ENCODE peak calls at places on chromosomes 13 and 19, in five cellular contexts. B is DND-41, P is upper lobe of right lung, L is hepatocyte, F is adrenal gland. G is an unnamed sample.

GRCh38 chr19:51422053-51422448 is 4.6 kb upstream of the SIGLEC10 start:
- DNase-seq in B (peak), P (peak), L (peak), F (peak), G (peak)

GRCh38 chr19:50500060-50500752 is 10.8 kb downstream of the JOSD2 start:
- DNase-seq in B (no peak), P (no peak), L (peak), F (no peak), G (peak)

GRCh38 chr19:12841094-12841493 is 2.8 kb downstream of the MAST1 start:
- DNase-seq in B (no peak), P (peak), L (peak), F (peak), G (peak)

GRCh38 chr19:50384685-50385535 is 763 bp downstream of the POLD1 start:
- DNase-seq in B (no peak), P (peak), L (no peak), F (no peak), G (peak)

GRCh38 chr13:33519561-33520479 is 234.3 kb upstream of the STARD13 start:
- DNase-seq in B (no peak), P (no peak), L (no peak), F (no peak), G (no peak)

GRCh38 chr13:106173346-106173745 is 362.1 kb downstream of the EFNB2 start:
- DNase-seq in B (no peak), P (no peak), L (no peak), F (no peak), G (no peak)

GRCh38 chr13:36919833-36920611 is at the start of gene SMAD9:
- DNase-seq in B (no peak), P (peak), L (peak), F (peak), G (peak)

GRCh38 chr19:31383553-31383952 is 34.3 kb upstream of the TSHZ3 start:
- DNase-seq in B (no peak), P (no peak), L (no peak), F (no peak), G (no peak)

GRCh38 chr19:11202488-11203193 is 5.3 kb upstream of the KANK2 start:
- DNase-seq in B (no peak), P (no peak), L (no peak), F (no peak), G (no peak)

GRCh38 chr19:49119411-49120324 is at the start of gene PPFIA3:
- DNase-seq in B (no peak), P (peak), L (peak), F (peak), G (peak)

GRCh38 chr19:13420780-13421179 is 85.5 kb downstream of the CACNA1A start:
- DNase-seq in B (no peak), P (no peak), L (no peak), F (no peak), G (peak)

GRCh38 chr19:14434543-14435319 is 1.6 kb downstream of the PKN1 start:
- DNase-seq in B (no peak), P (peak), L (peak), F (peak), G (no peak)

GRCh38 chr13:49810464-49810824 is 18.0 kb upstream of the KPNA3 start:
- DNase-seq in B (no peak), P (no peak), L (peak), F (no peak), G (no peak)

DNA sequence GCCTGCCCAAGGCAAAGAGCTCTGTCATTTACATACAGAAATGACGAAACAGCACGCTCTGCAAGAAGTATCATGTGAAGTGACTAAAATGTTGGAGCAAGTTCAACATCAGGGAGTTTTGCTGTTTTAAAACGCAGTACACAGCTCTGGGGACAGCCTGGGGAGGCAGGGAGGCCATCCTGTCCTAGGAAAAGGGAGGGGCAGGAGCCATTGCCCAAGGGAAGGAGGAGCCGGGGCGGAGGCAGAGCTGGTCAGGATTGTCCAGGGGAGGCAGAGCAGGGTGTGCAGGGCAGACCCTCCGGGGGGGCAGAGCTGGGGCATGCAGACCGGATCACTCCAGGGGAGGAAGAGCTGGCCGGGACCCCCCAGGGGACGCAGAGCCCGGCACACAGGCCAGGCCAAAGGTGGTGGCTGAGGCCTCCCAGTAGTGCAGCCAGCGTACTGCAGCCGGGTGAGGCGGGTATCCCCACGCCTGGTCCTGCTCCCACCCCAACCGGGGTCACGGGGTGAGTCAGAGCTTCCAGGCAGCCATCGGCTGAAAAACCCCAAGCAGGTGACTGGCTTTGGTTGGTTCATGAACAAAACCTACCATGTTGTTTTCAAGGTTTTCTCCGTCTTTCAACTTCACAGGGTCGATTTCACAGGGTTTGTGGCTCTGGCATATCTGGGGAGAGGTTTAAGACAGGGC is 41.9 kb upstream of the C13orf46 start:
- DNase-seq in B (no peak), P (peak), L (no peak), F (no peak), G (no peak)
- H3K27ac ChIP-seq in B (no peak), P (no peak), L (no peak), F (no peak), G (no peak)

GRCh38 chr13:30115257-30115600 is 192.1 kb downstream of the KATNAL1 start:
- DNase-seq in B (no peak), P (no peak), L (no peak), F (no peak), G (no peak)

GRCh38 chr13:30112602-30113435 is 194.5 kb downstream of the KATNAL1 start:
- DNase-seq in B (peak), P (peak), L (peak), F (peak), G (peak)

GRCh38 chr13:30114586-30115256 is 192.6 kb downstream of the KATNAL1 start:
- DNase-seq in B (peak), P (peak), L (peak), F (peak), G (peak)

GRCh38 chr13:30113983-30114491 is 193.3 kb downstream of the KATNAL1 start:
- DNase-seq in B (no peak), P (no peak), L (peak), F (peak), G (peak)

DNA sequence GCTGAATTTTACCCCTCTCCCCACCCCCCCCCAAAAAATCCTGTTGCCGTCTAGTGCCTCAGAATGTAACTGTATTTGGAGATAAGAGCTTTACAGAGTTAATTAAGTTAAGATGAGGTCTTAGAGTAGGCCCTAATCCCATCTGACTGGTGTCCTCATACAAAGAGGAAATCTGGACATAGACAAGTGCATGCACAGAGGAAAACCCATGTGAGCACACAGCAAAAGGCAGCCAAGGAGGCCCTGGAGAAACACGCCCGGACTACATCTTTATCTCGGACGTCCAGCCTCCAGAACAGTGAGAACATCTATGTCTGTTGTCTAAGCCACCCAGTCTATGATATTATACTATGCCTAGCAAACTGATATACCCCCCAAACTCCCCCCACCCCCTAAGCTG is 193.8 kb downstream of the KATNAL1 start:
- DNase-seq in B (no peak), P (no peak), L (no peak), F (no peak), G (no peak)
- H3K27ac ChIP-seq in B (peak), P (peak), L (peak), F (no peak), G (no peak)

GRCh38 chr13:101673360-101674105 is 221.1 kb downstream of the ITGBL1 start:
- DNase-seq in B (no peak), P (no peak), L (no peak), F (no peak), G (no peak)
- H3K27ac ChIP-seq in B (no peak), P (no peak), L (no peak), F (no peak), G (no peak)

GRCh38 chr13:110298566-110299321 is 8.2 kb downstream of the COL4A1 start:
- DNase-seq in B (no peak), P (no peak), L (no peak), F (no peak), G (peak)
- H3K27ac ChIP-seq in B (no peak), P (peak), L (no peak), F (peak), G (peak)